ENCODE peak calls at places on chromosomes 3 and 15, in nine cellular contexts. O is neural crest cell, Q is B cell, B is HCEC 1CT, X is suprapubic skin, T is GM12891, A is HT1080, H is brain microvascular endothelial cell, S is GM04504. J is an unnamed sample.

GRCh38 chr3:53996153-53996861 is 104.6 kb upstream of the SELENOK start:
- DNase-seq in T (no peak), X (no peak), Q (no peak), O (no peak), S (no peak), A (no peak), B (no peak), H (no peak), J (no peak)

GRCh38 chr15:78873796-78874761 is 1.4 kb downstream of the MORF4L1 start:
- DNase-seq in S (no peak), H (no peak), O (no peak), B (peak), T (no peak), X (no peak), A (peak), Q (no peak), J (no peak)

GRCh38 chr15:59367022-59367451 is 5.6 kb downstream of the MYO1E start:
- DNase-seq in T (no peak), B (peak), O (no peak), H (no peak), X (no peak), A (peak), Q (no peak), S (no peak), J (no peak)

GRCh38 chr3:150543128-150543527 is 3.2 kb downstream of the SERP1 start:
- DNase-seq in X (no peak), Q (no peak), O (no peak), A (no peak), S (no peak), T (no peak), B (no peak), H (no peak), J (no peak)

GRCh38 chr3:89527736-89528335 is 420.4 kb downstream of the EPHA3 start:
- DNase-seq in H (no peak), Q (no peak), X (no peak), B (no peak), T (no peak), A (peak), O (no peak), S (no peak), J (no peak)

GRCh38 chr3:194102436-194102835 is 33.5 kb upstream of the HES1 start:
- DNase-seq in H (no peak), S (no peak), Q (no peak), T (peak), O (no peak), X (no peak), B (no peak), A (no peak), J (no peak)

GRCh38 chr3:55180936-55181535 is 253.2 kb upstream of the LRTM1 start:
- DNase-seq in Q (no peak), O (peak), X (no peak), A (peak), T (peak), S (no peak), B (peak), H (peak), J (no peak)

GRCh38 chr3:16511561-16512434 is 1.7 kb downstream of the RFTN1 start:
- DNase-seq in B (peak), H (peak), A (peak), Q (peak), O (no peak), S (peak), T (peak), X (peak), J (no peak)

GRCh38 chr3:189275182-189275581 is 103.4 kb downstream of the TPRG1 start:
- DNase-seq in Q (no peak), H (no peak), A (no peak), B (no peak), T (no peak), S (no peak), X (no peak), O (no peak), J (no peak)

GRCh38 chr15:68503791-68504720 is 72.1 kb upstream of the ITGA11 start:
- DNase-seq in B (no peak), S (no peak), O (no peak), A (peak), T (no peak), X (peak), H (no peak), Q (no peak), J (no peak)

GRCh38 chr3:110646496-110646895 is 425.1 kb upstream of the NECTIN3 start:
- DNase-seq in S (no peak), A (no peak), T (no peak), B (no peak), X (no peak), O (no peak), H (no peak), Q (no peak), J (no peak)

GRCh38 chr3:123492188-123492587 is 43.3 kb upstream of the ADCY5 start:
- DNase-seq in T (no peak), O (no peak), B (no peak), S (no peak), Q (no peak), H (no peak), A (no peak), X (no peak), J (no peak)

GRCh38 chr3:192367616-192368015 is 359.7 kb downstream of the FGF12 start:
- DNase-seq in X (no peak), Q (no peak), H (no peak), B (no peak), O (no peak), T (no peak), S (no peak), A (peak), J (no peak)

GRCh38 chr3:103787879-103788278 is 1353.1 kb downstream of the ZPLD1 start:
- DNase-seq in X (no peak), O (no peak), H (no peak), S (no peak), Q (no peak), B (no peak), T (no peak), A (no peak), J (no peak)

GRCh38 chr3:39317571-39318169 is 11.8 kb upstream of the CCR8 start:
- DNase-seq in O (no peak), A (no peak), X (no peak), B (no peak), Q (no peak), T (no peak), H (no peak), S (no peak), J (no peak)

GRCh38 chr15:31607656-31608055 is 281.0 kb downstream of the KLF13 start:
- DNase-seq in Q (no peak), A (no peak), X (no peak), O (no peak), B (peak), H (no peak), T (no peak), S (no peak), J (no peak)

GRCh38 chr15:39657714-39658113 is 76.8 kb downstream of the THBS1 start:
- DNase-seq in A (peak), S (no peak), B (peak), T (no peak), H (peak), O (no peak), X (no peak), Q (no peak), J (peak)

GRCh38 chr3:188507244-188507720 is 353.3 kb downstream of the LPP start:
- DNase-seq in O (no peak), B (peak), A (peak), X (no peak), H (peak), Q (no peak), S (peak), T (no peak), J (peak)

GRCh38 chr15:71153823-71154524 is 38.7 kb downstream of the THSD4 start:
- DNase-seq in B (no peak), X (no peak), Q (no peak), T (no peak), S (no peak), H (no peak), A (no peak), O (no peak), J (no peak)

GRCh38 chr3:126419886-126420786 is 25.4 kb downstream of the CFAP100 start:
- DNase-seq in T (no peak), X (no peak), S (no peak), Q (peak), O (no peak), A (peak), B (no peak), H (no peak), J (no peak)

GRCh38 chr3:86814321-86814720 is 176.6 kb downstream of the VGLL3 start:
- DNase-seq in A (no peak), H (no peak), X (no peak), O (no peak), S (no peak), Q (no peak), B (no peak), T (no peak), J (no peak)

GRCh38 chr15:72919936-72920455 is 132.3 kb upstream of the NEO1 start:
- DNase-seq in B (no peak), O (no peak), A (no peak), X (no peak), Q (no peak), H (no peak), S (no peak), T (no peak), J (no peak)

GRCh38 chr15:58539548-58539947 is 107.8 kb downstream of the LIPC start:
- DNase-seq in H (no peak), B (no peak), A (no peak), O (no peak), T (no peak), S (no peak), Q (no peak), X (no peak), J (no peak)

GRCh38 chr3:20576228-20576627 is 390.2 kb upstream of the SGO1 start:
- DNase-seq in Q (no peak), H (no peak), A (no peak), S (peak), X (no peak), B (no peak), T (no peak), O (no peak), J (no peak)

GRCh38 chr3:196997311-196997710 is 28.7 kb upstream of the PIGZ start:
- DNase-seq in S (no peak), H (no peak), T (no peak), X (peak), Q (no peak), B (no peak), A (no peak), O (no peak), J (no peak)

GRCh38 chr3:160052385-160053047 is 63.9 kb downstream of the IL12A start:
- DNase-seq in X (no peak), Q (no peak), H (no peak), S (no peak), B (no peak), O (no peak), T (no peak), A (no peak), J (no peak)

J was measured in HS-5.